ENCODE peak calls at places on chromosomes 2 and 18, in seven cellular contexts. L is GM23248; M is CD8-positive, alpha-beta T cell; J is CD4-positive, alpha-beta memory T cell; F is iPS DF 6.9; H is transverse colon; A is GM23338. Y is an unnamed sample.

GRCh38 chr2:17830053-17831034 is 14.1 kb downstream of the MSGN1 start:
- DNase-seq in L (peak; percentile 82), J (no peak), F (peak; percentile 85), A (peak; percentile 96), H (peak; percentile 89), M (peak; percentile 15), Y (peak; percentile 91)

GRCh38 chr2:69798466-69798908 is 31.0 kb upstream of the GMCL1 start:
- DNase-seq in J (no peak), L (peak; percentile 83), H (peak; percentile 14), A (no peak), F (no peak), M (no peak), Y (no peak)

GRCh38 chr2:3730646-3731045 is 27.3 kb downstream of the DCDC2C start:
- DNase-seq in F (no peak), A (no peak), M (no peak), H (no peak), L (peak; percentile 45), J (no peak), Y (no peak)

GRCh38 chr18:75223687-75224347 is 13.2 kb downstream of the TSHZ1 start:
- DNase-seq in L (no peak), H (no peak), J (no peak), F (no peak), M (no peak), A (no peak), Y (no peak)

GRCh38 chr2:3557588-3558204 is 437 bp downstream of the RNASEH1 start:
- DNase-seq in J (no peak), L (no peak), M (no peak), A (no peak), F (no peak), H (no peak), Y (no peak)

GRCh38 chr2:137764638-137765037 is 199.6 kb upstream of the HNMT start:
- DNase-seq in L (no peak), H (no peak), M (no peak), A (no peak), J (no peak), F (no peak), Y (peak; percentile 6)

GRCh38 chr2:157336137-157336721 is 10.6 kb upstream of the ERMN start:
- DNase-seq in J (peak; percentile 40), M (peak; percentile 50), L (peak; percentile 74), H (peak; percentile 40), A (peak; percentile 82), F (no peak), Y (peak; percentile 23)

GRCh38 chr2:46368416-46368815 is 71.2 kb downstream of the EPAS1 start:
- DNase-seq in A (no peak), H (no peak), L (no peak), F (no peak), M (no peak), J (no peak), Y (no peak)

GRCh38 chr2:88086401-88086800 is 18.8 kb downstream of the SMYD1 start:
- DNase-seq in J (no peak), A (no peak), F (no peak), H (no peak), L (no peak), M (no peak), Y (no peak)

DNA sequence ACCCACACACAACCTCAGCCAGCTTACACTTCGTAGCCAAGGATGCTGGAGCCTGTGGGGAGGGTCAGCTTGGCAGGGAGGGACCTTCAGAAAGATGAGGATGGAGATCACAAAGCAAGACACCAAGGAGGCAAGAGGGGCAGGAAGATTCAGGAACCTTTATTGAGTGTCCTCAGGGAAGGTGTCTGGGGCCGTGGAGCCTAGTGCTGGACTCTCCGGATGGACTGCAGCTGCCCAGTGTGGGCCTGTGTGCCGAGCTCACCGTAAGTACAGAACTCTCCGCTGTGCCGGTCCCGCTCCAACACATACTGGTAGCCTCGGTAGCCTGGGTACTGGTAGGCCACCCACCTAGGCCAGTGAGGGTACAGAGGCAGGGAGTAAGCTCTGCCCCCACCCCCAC is 3.2 kb downstream of the CRYBA2 start:
- DNase-seq in F (no peak), H (no peak), A (no peak), L (no peak), M (no peak), J (no peak), Y (peak; percentile 13)
- H3K27me3 ChIP-seq in F (peaks cover 96% of the 10 kb centered on the region), H (peaks cover 100% of the 10 kb centered on the region), A (peaks cover 100% of the 10 kb centered on the region), L (peaks cover 95% of the 10 kb centered on the region), M (peaks cover 57% of the 10 kb centered on the region), J (peaks cover 50% of the 10 kb centered on the region), Y (peaks cover 100% of the 10 kb centered on the region)

DNA sequence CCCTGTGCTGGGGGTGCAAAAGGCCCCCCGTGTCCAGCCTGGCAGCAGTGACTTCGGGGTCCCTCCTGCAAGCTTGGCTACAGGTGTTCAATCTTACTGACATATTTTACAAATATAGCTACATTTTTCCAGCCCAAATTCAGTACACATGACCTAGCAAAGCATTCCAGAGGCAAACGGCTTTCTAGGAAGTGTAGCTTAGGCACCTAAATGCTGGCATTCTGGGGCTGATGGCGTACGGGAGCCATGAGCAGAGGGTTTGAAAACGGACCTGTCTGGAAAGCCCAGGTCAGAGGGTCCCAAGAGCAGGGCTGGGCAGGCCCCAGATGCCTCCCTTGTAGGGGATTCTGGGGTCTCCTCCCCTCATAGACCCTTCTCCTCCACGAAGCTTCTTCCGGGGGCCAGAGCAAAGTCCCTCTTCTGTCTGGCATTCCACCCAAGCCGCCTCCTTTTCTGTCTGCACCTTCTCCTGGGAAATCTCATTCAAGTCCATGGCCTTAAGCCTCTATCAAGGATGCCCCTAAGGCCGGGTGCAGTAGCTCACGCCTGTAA is 63.3 kb upstream of the ASAP2 start:
- DNase-seq in H (no peak), L (peak; percentile 31), A (no peak), J (no peak), F (no peak), M (no peak), Y (no peak)
- H3K4me3 ChIP-seq in H (peak overlapping the region; percentile 9), L (peak overlapping the region; percentile 51), A (peak overlapping the region; percentile 48), J (no peak overlapping the region), F (no peak overlapping the region), M (peak overlapping the region; percentile 8), Y (no peak overlapping the region)

GRCh38 chr2:172091626-172092566 is 6.6 kb downstream of the DLX1 start:
- DNase-seq in A (peak; percentile 15), L (no peak), J (no peak), H (no peak), F (no peak), M (no peak), Y (peak; percentile 33)
- H3K27me3 ChIP-seq in A (peaks cover 100% of the 10 kb centered on the region), L (peaks cover 11% of the 10 kb centered on the region), J (peaks cover 97% of the 10 kb centered on the region), H (peaks cover 100% of the 10 kb centered on the region), F (peaks cover 89% of the 10 kb centered on the region), M (peaks cover 93% of the 10 kb centered on the region), Y (peaks cover 99% of the 10 kb centered on the region)

GRCh38 chr2:217939220-217939619 is 63.6 kb downstream of the TNS1 start:
- DNase-seq in M (no peak), A (no peak), L (no peak), H (no peak), J (no peak), F (no peak), Y (no peak)

GRCh38 chr2:217937446-217937845 is 65.3 kb downstream of the TNS1 start:
- DNase-seq in M (no peak), A (peak; percentile 29), F (no peak), J (no peak), L (no peak), H (no peak), Y (peak; percentile 72)

GRCh38 chr2:217936952-217937351 is 65.8 kb downstream of the TNS1 start:
- DNase-seq in L (no peak), H (no peak), A (no peak), F (no peak), J (no peak), M (no peak), Y (no peak)

GRCh38 chr2:217939629-217940245 is 63.1 kb downstream of the TNS1 start:
- DNase-seq in M (no peak), L (no peak), J (no peak), F (no peak), A (no peak), H (no peak), Y (no peak)

GRCh38 chr2:217938038-217938437 is 64.8 kb downstream of the TNS1 start:
- DNase-seq in H (no peak), J (no peak), L (no peak), F (no peak), M (no peak), A (no peak), Y (no peak)
- H3K4me3 ChIP-seq in H (peak overlapping the region; percentile 18), J (no peak overlapping the region), L (no peak overlapping the region), F (no peak overlapping the region), M (no peak overlapping the region), A (no peak overlapping the region), Y (no peak overlapping the region)

DNA sequence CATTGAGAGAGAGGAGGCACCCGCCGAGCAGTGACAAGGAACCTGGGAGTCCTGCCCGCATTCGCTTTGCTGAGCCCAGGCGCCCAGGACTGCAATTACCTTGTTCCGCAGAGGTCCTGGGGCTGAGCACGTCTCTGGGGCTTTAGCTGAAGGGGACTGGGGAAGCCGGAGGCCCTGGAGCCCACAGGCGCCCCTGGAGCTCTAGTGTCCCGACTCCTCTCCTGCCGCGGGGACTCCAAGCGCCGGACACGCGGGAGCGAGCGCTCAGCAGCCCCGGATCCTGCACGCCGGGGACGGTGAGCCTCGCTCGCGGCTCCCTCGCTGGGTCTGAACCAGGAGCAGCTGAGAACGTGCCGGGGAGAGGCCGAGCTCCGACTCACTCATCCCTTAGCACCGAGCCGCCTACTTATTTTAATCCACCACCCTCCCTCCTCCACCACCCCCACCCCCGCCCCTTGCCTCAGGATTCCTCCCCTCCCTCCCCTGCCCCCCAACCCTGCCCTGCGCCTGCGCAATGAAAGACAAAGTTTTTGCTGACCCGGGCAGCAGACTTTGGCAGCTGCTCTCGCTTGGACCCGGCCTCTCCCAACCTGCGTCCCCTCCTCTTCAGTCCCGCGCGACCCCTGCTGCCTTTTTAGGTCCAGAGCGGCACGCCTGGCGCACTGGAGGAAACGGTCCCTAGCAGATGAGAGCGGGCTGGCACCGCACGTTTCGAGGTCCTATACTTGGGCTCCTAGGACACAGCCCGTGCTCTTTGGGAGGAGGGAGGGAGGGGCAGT is at the start of gene OSR1:
- DNase-seq in H (peak; percentile 52), M (no peak), A (peak; percentile 84), F (no peak), L (peak; percentile 88), J (peak; percentile 30), Y (peak; percentile 94)
- H3K27me3 ChIP-seq in H (peaks cover 89% of the 10 kb centered on the region), M (peaks cover 77% of the 10 kb centered on the region), A (peaks cover 99% of the 10 kb centered on the region), F (peaks cover 97% of the 10 kb centered on the region), L (no peaks in the 10 kb centered on the region), J (peaks cover 74% of the 10 kb centered on the region), Y (peaks cover 99% of the 10 kb centered on the region)

GRCh38 chr2:212064318-212064717 is 474.3 kb downstream of the ERBB4 start:
- DNase-seq in M (no peak), F (no peak), A (peak; percentile 27), H (no peak), L (no peak), J (no peak), Y (peak; percentile 8)
- H3K4me3 ChIP-seq in M (no peak overlapping the region), F (no peak overlapping the region), A (no peak overlapping the region), H (no peak overlapping the region), L (no peak overlapping the region), J (no peak overlapping the region), Y (no peak overlapping the region)

GRCh38 chr18:59229681-59230443 is 9.9 kb downstream of the GRP start:
- DNase-seq in M (no peak), F (no peak), L (no peak), J (no peak), A (no peak), H (no peak), Y (no peak)
- H3K27me3 ChIP-seq in M (peaks cover 3% of the 10 kb centered on the region), F (no peaks in the 10 kb centered on the region), L (no peaks in the 10 kb centered on the region), J (peaks cover 3% of the 10 kb centered on the region), A (peaks cover 37% of the 10 kb centered on the region), H (peaks cover 6% of the 10 kb centered on the region), Y (peaks cover 13% of the 10 kb centered on the region)